ENCODE peak calls at places on chromosomes 4 and X, in four cellular contexts. One of them, this sample, is unnamed.

GRCh38 chrX:150515801-150516200 is 52.6 kb upstream of the MTM1 start:
- DNase-seq in progenitor cell of endocrine pancreas: no peak
- DNase-seq in uterus: no peak
- DNase-seq in CD8-positive, alpha-beta T cell: no peak
- DNase-seq in this sample: no peak

GRCh38 chrX:11117751-11118150 is 6.6 kb downstream of the HCCS start:
- DNase-seq in progenitor cell of endocrine pancreas: no peak
- DNase-seq in uterus: no peak
- DNase-seq in CD8-positive, alpha-beta T cell: no peak
- DNase-seq in this sample: no peak

GRCh38 chr4:147479817-147480216 is 1.1 kb upstream of the EDNRA start:
- DNase-seq in progenitor cell of endocrine pancreas: no peak
- DNase-seq in uterus: peak
- DNase-seq in CD8-positive, alpha-beta T cell: no peak
- DNase-seq in this sample: no peak

GRCh38 chr4:8613421-8614364 is 21.1 kb downstream of the CPZ start:
- DNase-seq in progenitor cell of endocrine pancreas: no peak
- DNase-seq in uterus: no peak
- DNase-seq in CD8-positive, alpha-beta T cell: no peak
- DNase-seq in this sample: no peak

GRCh38 chrX:51891821-51892551 is 1.4 kb upstream of the MAGED1 start:
- DNase-seq in progenitor cell of endocrine pancreas: no peak
- DNase-seq in uterus: peak
- DNase-seq in CD8-positive, alpha-beta T cell: no peak
- DNase-seq in this sample: no peak

GRCh38 chr4:152090543-152090942 is 329.7 kb upstream of the GATB start:
- DNase-seq in progenitor cell of endocrine pancreas: no peak
- DNase-seq in uterus: no peak
- DNase-seq in CD8-positive, alpha-beta T cell: no peak
- DNase-seq in this sample: no peak

GRCh38 chrX:132704769-132705168 is 215.9 kb upstream of the MBNL3 start:
- DNase-seq in progenitor cell of endocrine pancreas: no peak
- DNase-seq in uterus: no peak
- DNase-seq in CD8-positive, alpha-beta T cell: no peak
- DNase-seq in this sample: no peak

GRCh38 chr4:158540125-158540907 is 18.6 kb downstream of the RXFP1 start:
- DNase-seq in progenitor cell of endocrine pancreas: no peak
- DNase-seq in uterus: no peak
- DNase-seq in CD8-positive, alpha-beta T cell: no peak
- DNase-seq in this sample: peak

GRCh38 chr4:41155194-41155830 is 59.0 kb downstream of the APBB2 start:
- DNase-seq in progenitor cell of endocrine pancreas: no peak
- DNase-seq in uterus: no peak
- DNase-seq in CD8-positive, alpha-beta T cell: no peak
- DNase-seq in this sample: peak

GRCh38 chr4:39125600-39125985 is 56.7 kb upstream of the WDR19 start:
- DNase-seq in progenitor cell of endocrine pancreas: no peak
- DNase-seq in uterus: no peak
- DNase-seq in CD8-positive, alpha-beta T cell: no peak
- DNase-seq in this sample: no peak

GRCh38 chr4:2085496-2085901 is 26.4 kb downstream of the NAT8L start:
- DNase-seq in progenitor cell of endocrine pancreas: no peak
- DNase-seq in uterus: no peak
- DNase-seq in CD8-positive, alpha-beta T cell: no peak
- DNase-seq in this sample: peak

DNA sequence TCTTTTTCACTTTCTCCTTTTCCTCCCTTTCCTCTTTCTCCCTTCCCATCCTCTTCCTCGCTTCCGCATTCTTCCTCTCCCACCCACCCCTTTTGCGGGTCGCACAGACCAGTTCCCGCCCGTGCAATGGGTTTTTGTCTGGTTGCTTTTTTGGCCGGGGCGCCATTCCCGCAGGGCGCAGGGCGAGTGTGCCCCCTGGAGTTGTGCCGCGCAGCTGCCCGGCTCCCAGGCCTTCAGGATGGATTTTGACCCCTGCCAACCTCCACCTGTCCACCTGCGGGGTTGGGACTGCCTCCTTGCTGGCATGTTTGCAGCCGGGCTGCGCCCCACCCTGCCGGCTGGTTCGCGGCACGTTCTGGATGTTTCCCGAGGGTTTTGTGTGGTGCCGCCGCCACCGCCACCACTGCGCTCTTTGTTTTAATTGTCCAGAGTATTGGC is 578 bp upstream of the SEL1L3 start:
- DNase-seq in progenitor cell of endocrine pancreas: peak
- DNase-seq in uterus: no peak
- DNase-seq in CD8-positive, alpha-beta T cell: no peak
- DNase-seq in this sample: no peak
- TF ChIP-seq CTCF in progenitor cell of endocrine pancreas: peak
- TF ChIP-seq CTCF in uterus: no peak
- TF ChIP-seq CTCF in CD8-positive, alpha-beta T cell: no peak
- TF ChIP-seq CTCF in this sample: no peak

DNA sequence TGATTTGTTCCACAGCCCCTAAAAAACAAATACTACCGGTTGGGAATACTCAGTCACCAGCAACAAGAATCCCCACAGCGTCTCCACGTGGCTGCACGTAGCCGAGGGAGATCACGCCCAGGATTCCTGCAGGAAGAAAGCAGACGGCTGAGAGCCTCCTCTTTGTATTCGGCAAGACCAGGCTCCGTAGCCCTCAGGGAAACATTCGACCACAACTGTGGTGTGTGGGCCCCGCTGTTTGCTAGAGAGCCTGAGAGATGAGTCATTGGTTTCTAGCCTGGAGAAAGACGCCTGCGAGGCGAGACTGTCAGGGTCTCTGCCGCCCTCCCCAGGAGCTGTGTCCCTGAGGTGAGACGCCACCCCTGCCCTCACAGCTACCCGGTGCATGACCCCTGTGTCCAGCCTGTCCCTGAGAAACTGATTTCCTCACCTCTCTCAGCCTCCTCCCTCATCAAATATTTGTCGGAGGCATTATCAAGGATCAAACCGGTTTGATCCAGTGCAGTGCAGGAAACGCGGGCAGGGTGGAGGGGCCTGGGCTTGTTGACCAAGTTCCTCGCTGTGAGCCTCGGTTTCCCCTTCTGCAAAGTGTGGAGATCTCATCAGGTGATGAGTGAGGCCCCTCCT is 4.7 kb upstream of the S100P start:
- DNase-seq in progenitor cell of endocrine pancreas: peak
- DNase-seq in uterus: no peak
- DNase-seq in CD8-positive, alpha-beta T cell: peak
- DNase-seq in this sample: peak
- TF ChIP-seq CTCF in progenitor cell of endocrine pancreas: peak
- TF ChIP-seq CTCF in uterus: no peak
- TF ChIP-seq CTCF in CD8-positive, alpha-beta T cell: no peak
- TF ChIP-seq CTCF in this sample: no peak

GRCh38 chrX:80550722-80551121 is 130.5 kb downstream of the TENT5D start:
- DNase-seq in progenitor cell of endocrine pancreas: no peak
- DNase-seq in uterus: no peak
- DNase-seq in CD8-positive, alpha-beta T cell: no peak
- DNase-seq in this sample: no peak
- TF ChIP-seq CTCF in progenitor cell of endocrine pancreas: no peak
- TF ChIP-seq CTCF in uterus: no peak
- TF ChIP-seq CTCF in CD8-positive, alpha-beta T cell: no peak
- TF ChIP-seq CTCF in this sample: no peak

DNA sequence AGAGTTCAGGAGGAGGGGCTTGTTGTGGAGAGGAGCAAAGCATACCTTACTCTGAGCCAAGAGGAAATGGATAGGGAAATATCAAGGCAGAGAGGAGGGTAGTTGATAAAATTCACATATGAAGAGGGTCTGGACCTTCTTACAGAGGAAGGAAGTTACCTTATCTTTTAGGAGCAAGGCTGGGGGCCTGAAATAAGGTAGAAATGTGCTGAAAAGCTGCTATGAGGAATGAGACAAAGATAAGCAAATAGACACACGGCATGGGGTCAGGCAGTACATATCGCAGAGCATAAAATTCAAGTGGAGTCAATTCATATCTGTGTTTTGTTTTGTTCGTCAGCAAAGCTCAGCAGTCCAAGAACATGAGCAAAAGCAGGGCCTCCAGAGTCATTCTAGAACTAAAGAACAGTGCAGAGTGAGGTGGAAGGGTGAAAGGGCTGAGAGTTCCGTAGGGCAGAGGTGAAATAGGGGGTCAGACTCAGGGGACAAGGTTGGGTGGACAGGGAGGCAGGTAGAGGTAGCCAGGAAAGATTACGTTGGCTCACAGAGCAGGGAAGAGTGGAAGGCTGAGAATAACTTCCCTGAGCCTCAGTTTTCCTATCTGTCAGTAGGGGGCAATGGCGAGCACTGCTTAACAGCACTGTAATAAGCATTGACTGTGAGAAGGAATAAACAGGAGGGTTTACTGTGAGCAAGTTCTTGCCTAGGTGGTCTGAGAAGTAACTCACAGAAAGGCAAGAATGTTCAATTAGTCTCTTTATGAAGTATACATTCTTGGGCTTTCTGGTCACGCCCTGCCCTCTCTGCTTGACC is 9.2 kb downstream of the VSIG4 start:
- DNase-seq in progenitor cell of endocrine pancreas: no peak
- DNase-seq in uterus: no peak
- DNase-seq in CD8-positive, alpha-beta T cell: no peak
- DNase-seq in this sample: no peak
- TF ChIP-seq CTCF in progenitor cell of endocrine pancreas: peak
- TF ChIP-seq CTCF in uterus: peak
- TF ChIP-seq CTCF in CD8-positive, alpha-beta T cell: peak
- TF ChIP-seq CTCF in this sample: no peak

DNA sequence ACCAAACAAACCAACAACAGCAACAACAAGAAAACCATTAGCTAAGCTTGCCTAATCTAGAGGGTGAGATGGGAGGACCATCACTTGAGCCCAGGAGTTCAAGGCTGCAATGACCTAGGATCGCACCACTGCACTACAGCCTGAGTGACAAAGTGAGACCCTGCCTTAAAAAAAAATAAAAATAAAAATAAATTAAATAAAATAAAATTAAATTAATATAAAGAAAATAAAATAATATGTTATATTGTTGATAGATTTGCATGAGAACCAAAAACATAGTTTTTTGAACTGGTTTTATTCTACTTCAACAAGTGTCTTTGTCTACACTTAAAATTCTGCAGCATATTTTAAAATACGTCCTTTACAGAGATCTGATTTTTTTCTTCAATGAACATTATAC is 2683.1 kb downstream of the ARAP2 start:
- DNase-seq in progenitor cell of endocrine pancreas: no peak
- DNase-seq in uterus: no peak
- DNase-seq in CD8-positive, alpha-beta T cell: no peak
- DNase-seq in this sample: no peak
- TF ChIP-seq CTCF in progenitor cell of endocrine pancreas: no peak
- TF ChIP-seq CTCF in uterus: no peak
- TF ChIP-seq CTCF in CD8-positive, alpha-beta T cell: no peak
- TF ChIP-seq CTCF in this sample: no peak

GRCh38 chrX:28586291-28586690 is 955 bp upstream of the IL1RAPL1 start:
- DNase-seq in progenitor cell of endocrine pancreas: no peak
- DNase-seq in uterus: no peak
- DNase-seq in CD8-positive, alpha-beta T cell: no peak
- DNase-seq in this sample: no peak

GRCh38 chrX:28589048-28589447 is 1.8 kb downstream of the IL1RAPL1 start:
- DNase-seq in progenitor cell of endocrine pancreas: no peak
- DNase-seq in uterus: no peak
- DNase-seq in CD8-positive, alpha-beta T cell: no peak
- DNase-seq in this sample: no peak

GRCh38 chrX:28586891-28587635 is at the start of gene IL1RAPL1:
- DNase-seq in progenitor cell of endocrine pancreas: no peak
- DNase-seq in uterus: no peak
- DNase-seq in CD8-positive, alpha-beta T cell: no peak
- DNase-seq in this sample: peak

GRCh38 chrX:28591542-28591941 is 4.3 kb downstream of the IL1RAPL1 start:
- DNase-seq in progenitor cell of endocrine pancreas: no peak
- DNase-seq in uterus: no peak
- DNase-seq in CD8-positive, alpha-beta T cell: no peak
- DNase-seq in this sample: no peak

DNA sequence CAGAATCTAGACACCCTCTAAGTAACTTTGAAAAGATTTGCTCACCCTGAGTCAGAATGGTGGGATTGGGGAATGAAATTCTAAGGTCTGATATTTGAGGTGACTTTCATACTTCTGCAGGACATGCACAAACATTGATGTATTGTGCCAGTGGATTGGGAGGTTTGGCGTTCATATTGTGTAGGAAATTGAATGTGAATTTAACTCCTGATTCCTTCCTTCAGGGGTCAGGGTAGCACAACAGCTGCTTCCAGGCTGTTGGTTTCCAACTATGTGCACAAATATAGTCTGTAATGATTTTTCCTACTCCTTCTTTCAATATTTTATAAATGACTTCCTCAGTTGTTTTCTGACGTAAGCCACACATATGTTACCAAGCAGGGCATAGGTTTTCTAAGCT is 3.1 kb downstream of the IL1RAPL1 start:
- DNase-seq in progenitor cell of endocrine pancreas: no peak
- DNase-seq in uterus: no peak
- DNase-seq in CD8-positive, alpha-beta T cell: no peak
- DNase-seq in this sample: no peak
- TF ChIP-seq CTCF in progenitor cell of endocrine pancreas: peak
- TF ChIP-seq CTCF in uterus: no peak
- TF ChIP-seq CTCF in CD8-positive, alpha-beta T cell: no peak
- TF ChIP-seq CTCF in this sample: no peak

This sample was measured in RWPE1.